ENCODE peak calls at places on chromosome 10, in five cellular contexts. J, B, K, W and D are unnamed samples.

GRCh38 chr10:21624951-21625350 is 90.9 kb downstream of the MLLT10 start:
- DNase-seq in J (no peak), B (no peak), W (no peak), K (no peak), D (no peak)

GRCh38 chr10:93097386-93097785 is 23.7 kb downstream of the CYP26A1 start:
- DNase-seq in J (no peak), W (no peak), B (no peak), K (no peak), D (no peak)

GRCh38 chr10:48801026-48801425 is 116.4 kb downstream of the WDFY4 start:
- DNase-seq in W (no peak), K (no peak), B (no peak), J (no peak), D (no peak)

GRCh38 chr10:3080608-3081007 is 13.3 kb downstream of the PFKP start:
- DNase-seq in B (no peak), W (no peak), J (no peak), K (peak; percentile 56), D (no peak)

GRCh38 chr10:80590585-80591125 is 53.0 kb downstream of the SH2D4B start:
- DNase-seq in B (no peak), K (no peak), J (no peak), W (no peak), D (no peak)

GRCh38 chr10:76050291-76050625 is 618.8 kb downstream of the LRMDA start:
- DNase-seq in J (no peak), K (no peak), B (no peak), W (no peak), D (no peak)

GRCh38 chr10:50807851-50808776 is 68.4 kb downstream of the ASAH2B start:
- DNase-seq in K (no peak), W (no peak), J (no peak), B (no peak), D (no peak)

GRCh38 chr10:124657806-124658205 is 86.4 kb downstream of the FAM53B start:
- DNase-seq in W (peak; percentile 35), K (no peak), J (no peak), B (peak; percentile 53), D (no peak)

GRCh38 chr10:22652988-22653431 is 61.4 kb downstream of the PIP4K2A start:
- DNase-seq in B (no peak), K (no peak), W (no peak), J (no peak), D (no peak)

GRCh38 chr10:34814228-34815173 is 595 bp downstream of the PARD3 start:
- DNase-seq in K (peak; percentile 33), J (peak; percentile 41), B (no peak), W (peak; percentile 73), D (no peak)

GRCh38 chr10:132591166-132591971 is 53.8 kb downstream of the INPP5A start:
- DNase-seq in W (peak; percentile 62), B (no peak), K (peak; percentile 2), J (peak; percentile 71), D (no peak)

GRCh38 chr10:59622320-59622901 is 87.2 kb downstream of the SLC16A9 start:
- DNase-seq in K (peak; percentile 87), J (peak; percentile 34), W (peak; percentile 50), B (no peak), D (peak; percentile 11)

GRCh38 chr10:46293228-46293627 is 6.4 kb downstream of the ANTXRL start:
- DNase-seq in B (peak; percentile 7), W (no peak), J (no peak), K (no peak), D (no peak)

GRCh38 chr10:71999360-72000072 is 35.3 kb downstream of the CHST3 start:
- DNase-seq in W (peak; percentile 88), J (peak; percentile 25), K (no peak), B (no peak), D (no peak)

GRCh38 chr10:49324711-49325110 is 25.7 kb downstream of the C10orf71 start:
- DNase-seq in W (no peak), J (no peak), B (no peak), K (peak; percentile 42), D (no peak)

GRCh38 chr10:112383325-112383724 is 9.4 kb downstream of the ACSL5 start:
- DNase-seq in J (peak; percentile 76), K (no peak), W (no peak), B (no peak), D (peak; percentile 21)

GRCh38 chr10:92031580-92031979 is 108.0 kb downstream of the BTAF1 start:
- DNase-seq in K (no peak), J (no peak), W (no peak), B (no peak), D (no peak)

GRCh38 chr10:96511044-96511945 is 2.4 kb downstream of the TLL2 start:
- DNase-seq in B (no peak), K (peak; percentile 74), W (no peak), J (peak; percentile 47), D (no peak)

GRCh38 chr10:34104829-34105572 is 710.1 kb downstream of the PARD3 start:
- DNase-seq in W (no peak), B (no peak), K (no peak), J (no peak), D (no peak)

GRCh38 chr10:31399631-31400030 is 80.6 kb downstream of the ZEB1 start:
- DNase-seq in B (no peak), W (peak; percentile 55), J (no peak), K (peak; percentile 7), D (no peak)

GRCh38 chr10:116272497-116273221 is at the start of gene GFRA1:
- DNase-seq in J (peak; percentile 33), B (no peak), W (peak; percentile 48), K (no peak), D (no peak)

GRCh38 chr10:47257396-47258120 is 42.4 kb upstream of the GDF10 start:
- DNase-seq in J (peak; percentile 28), B (no peak), K (no peak), W (no peak), D (no peak)

GRCh38 chr10:7811000-7811399 is 7.3 kb upstream of the TAF3 start:
- DNase-seq in J (no peak), B (no peak), W (no peak), K (no peak), D (no peak)

GRCh38 chr10:75203724-75204123 is 6.9 kb upstream of the VDAC2 start:
- DNase-seq in K (no peak), W (peak; percentile 53), B (no peak), J (no peak), D (no peak)

GRCh38 chr10:5813341-5814109 is at the start of gene GDI2:
- DNase-seq in J (peak; percentile 94), K (peak; percentile 99), B (peak; percentile 97), W (peak; percentile 97), D (peak; percentile 88)

GRCh38 chr10:80405636-80406035 is 2.7 kb upstream of the PRXL2A start:
- DNase-seq in J (no peak), K (no peak), B (no peak), W (no peak), D (no peak)

GRCh38 chr10:77296534-77297369 is 340.9 kb downstream of the KCNMA1 start:
- DNase-seq in B (no peak), W (no peak), K (no peak), J (no peak), D (no peak)

GRCh38 chr10:3869036-3869435 is 84.0 kb upstream of the KLF6 start:
- DNase-seq in J (no peak), K (no peak), W (no peak), B (peak; percentile 38), D (no peak)

GRCh38 chr10:670038-670437 is 19.4 kb downstream of the DIP2C start:
- DNase-seq in W (no peak), B (no peak), J (no peak), K (no peak), D (no peak)

GRCh38 chr10:484925-485661 is 204.4 kb downstream of the DIP2C start:
- DNase-seq in W (no peak), J (no peak), K (peak; percentile 47), B (no peak), D (no peak)